ENCODE peak calls at places on chromosome X, in four cellular contexts. H, C, E and J are unnamed samples.

GRCh38 chrX:110600745-110601310 is 194.8 kb downstream of the CHRDL1 start:
- DNase-seq in H (no peak), C (no peak), E (no peak), J (no peak)

GRCh38 chrX:10028283-10029104 is 61.3 kb downstream of the CLDN34 start:
- DNase-seq in H (no peak), C (no peak), E (no peak), J (no peak)

GRCh38 chrX:39073131-39073530 is 271.9 kb downstream of the MID1IP1 start:
- DNase-seq in H (no peak), C (no peak), E (no peak), J (no peak)

GRCh38 chrX:132692066-132692465 is 203.2 kb upstream of the MBNL3 start:
- DNase-seq in H (no peak), C (no peak), E (no peak), J (no peak)

GRCh38 chrX:119381349-119381944 is 17.7 kb upstream of the SLC25A43 start:
- DNase-seq in H (no peak), C (no peak), E (no peak), J (no peak)

GRCh38 chrX:39859991-39860861 is 237.5 kb downstream of the BCOR start:
- DNase-seq in H (peak), C (peak), E (peak), J (peak)

GRCh38 chrX:16772460-16772859 is 13.8 kb upstream of the TXLNG start:
- DNase-seq in H (no peak), C (no peak), E (no peak), J (no peak)

GRCh38 chrX:154327026-154327820 is 31.6 kb downstream of the TKTL1 start:
- DNase-seq in H (no peak), C (no peak), E (no peak), J (no peak)

GRCh38 chrX:13764765-13765164 is 30.2 kb downstream of the OFD1 start:
- DNase-seq in H (no peak), C (no peak), E (no peak), J (no peak)

GRCh38 chrX:47264507-47265173 is 31.8 kb downstream of the USP11 start:
- DNase-seq in H (peak), C (no peak), E (peak), J (peak)

GRCh38 chrX:123803331-123803983 is 56.4 kb upstream of the XIAP start:
- DNase-seq in H (peak), C (no peak), E (peak), J (peak)

GRCh38 chrX:134908235-134908834 is 82.5 kb upstream of the SMIM10 start:
- DNase-seq in H (peak), C (no peak), E (peak), J (peak)

GRCh38 chrX:100413231-100413630 is 3.2 kb upstream of the PCDH19 start:
- DNase-seq in H (peak), C (peak), E (peak), J (peak)

GRCh38 chrX:39856472-39857121 is 241.2 kb downstream of the BCOR start:
- DNase-seq in H (no peak), C (no peak), E (no peak), J (peak)

GRCh38 chrX:21490341-21490740 is 116.1 kb downstream of the CNKSR2 start:
- DNase-seq in H (no peak), C (no peak), E (no peak), J (no peak)

GRCh38 chrX:13151806-13152510 is 107.5 kb upstream of the FAM9C start:
- DNase-seq in H (peak), C (no peak), E (no peak), J (peak)

GRCh38 chrX:53022381-53022780 is 26.2 kb upstream of the GPR173 start:
- DNase-seq in H (no peak), C (no peak), E (no peak), J (no peak)

GRCh38 chrX:111386884-111387283 is 25.1 kb downstream of the DCX start:
- DNase-seq in H (no peak), C (no peak), E (no peak), J (no peak)

GRCh38 chrX:13747836-13748235 is 13.3 kb downstream of the OFD1 start:
- DNase-seq in H (peak), C (no peak), E (peak), J (peak)

GRCh38 chrX:108165349-108166111 is 74.0 kb downstream of the ATG4A start:
- DNase-seq in H (peak), C (no peak), E (peak), J (peak)

GRCh38 chrX:94524867-94525266 is 850.9 kb downstream of the FAM133A start:
- DNase-seq in H (no peak), C (no peak), E (peak), J (no peak)

GRCh38 chrX:129737921-129738320 is 858 bp upstream of the XPNPEP2 start:
- DNase-seq in H (peak), C (no peak), E (no peak), J (no peak)

GRCh38 chrX:39946822-39947221 is 150.9 kb downstream of the BCOR start:
- DNase-seq in H (peak), C (no peak), E (no peak), J (peak)

GRCh38 chrX:115226929-115227328 is 7.0 kb downstream of the LRCH2 start:
- DNase-seq in H (peak), C (no peak), E (no peak), J (peak)

GRCh38 chrX:101219840-101220191 is 230 bp downstream of the DRP2 start:
- DNase-seq in H (peak), C (no peak), E (no peak), J (no peak)

GRCh38 chrX:154121961-154122360 is 22.1 kb upstream of the OPN1LW start:
- DNase-seq in H (no peak), C (no peak), E (no peak), J (no peak)

GRCh38 chrX:29813174-29813573 is 402.2 kb upstream of the MAGEB2 start:
- DNase-seq in H (no peak), C (no peak), E (no peak), J (no peak)

GRCh38 chrX:57155171-57155570 is 18.0 kb upstream of the SPIN2A start:
- DNase-seq in H (no peak), C (no peak), E (no peak), J (no peak)

GRCh38 chrX:149877636-149878035 is 3.3 kb upstream of the MAGEA8 start:
- DNase-seq in H (no peak), C (no peak), E (no peak), J (no peak)

GRCh38 chrX:153582896-153583295 is 16.0 kb downstream of the CCNQ start:
- DNase-seq in H (peak), C (peak), E (peak), J (peak)

GRCh38 chrX:155871934-155872333 is 9.2 kb upstream of the VAMP7 start:
- DNase-seq in H (no peak), C (no peak), E (no peak), J (no peak)

GRCh38 chrX:19204623-19205022 is 82.4 kb upstream of the ADGRG2 start:
- DNase-seq in H (no peak), C (no peak), E (no peak), J (no peak)

GRCh38 chrX:149837639-149838038 is 43.3 kb upstream of the MAGEA8 start:
- DNase-seq in H (no peak), C (peak), E (no peak), J (no peak)

GRCh38 chrX:150164971-150165605 is 198.0 kb upstream of the MAMLD1 start:
- DNase-seq in H (no peak), C (no peak), E (no peak), J (no peak)

GRCh38 chrX:86137071-86137470 is 11.2 kb upstream of the DACH2 start:
- DNase-seq in H (peak), C (no peak), E (no peak), J (no peak)

GRCh38 chrX:41441934-41442823 is 5.0 kb upstream of the NYX start:
- DNase-seq in H (peak), C (peak), E (peak), J (peak)

GRCh38 chrX:13064599-13065143 is 20.3 kb upstream of the FAM9C start:
- DNase-seq in H (peak), C (no peak), E (no peak), J (no peak)

GRCh38 chrX:85115252-85115651 is 111.6 kb downstream of the APOOL start:
- DNase-seq in H (no peak), C (no peak), E (no peak), J (no peak)

GRCh38 chrX:39755152-39756032 is 342.4 kb downstream of the BCOR start:
- DNase-seq in H (peak), C (no peak), E (peak), J (peak)

DNA sequence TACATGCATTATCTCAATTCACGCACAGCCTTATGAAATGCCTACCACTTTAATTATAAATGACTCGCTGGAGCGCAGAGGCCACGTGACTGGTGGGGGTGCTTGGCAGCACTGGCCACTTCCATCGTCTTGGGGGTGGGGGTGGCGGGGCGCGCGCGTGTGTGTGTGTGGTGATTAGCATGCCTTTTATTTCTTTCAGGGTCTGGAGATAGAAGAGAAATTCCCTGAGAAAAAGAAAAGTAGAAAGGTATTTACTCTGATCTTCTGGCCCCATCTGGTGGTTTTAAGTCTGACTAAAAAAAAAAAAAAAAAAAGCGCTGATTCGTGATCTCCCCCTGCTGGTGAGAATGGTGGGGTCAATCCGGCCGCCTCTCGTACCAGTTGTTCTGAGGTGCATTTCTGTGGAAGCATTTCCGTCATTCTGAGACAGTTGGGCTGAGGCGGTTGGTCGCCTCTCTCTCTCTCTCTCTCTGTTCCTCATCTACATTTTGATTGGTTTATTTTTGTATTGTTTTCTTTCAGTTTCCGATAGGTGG is at the start of gene CCNB3:
- DNase-seq in H (peak), C (peak), E (peak), J (peak)
- H2AFZ ChIP-seq in H (peak), C (peak), E (peak), J (peak)

DNA sequence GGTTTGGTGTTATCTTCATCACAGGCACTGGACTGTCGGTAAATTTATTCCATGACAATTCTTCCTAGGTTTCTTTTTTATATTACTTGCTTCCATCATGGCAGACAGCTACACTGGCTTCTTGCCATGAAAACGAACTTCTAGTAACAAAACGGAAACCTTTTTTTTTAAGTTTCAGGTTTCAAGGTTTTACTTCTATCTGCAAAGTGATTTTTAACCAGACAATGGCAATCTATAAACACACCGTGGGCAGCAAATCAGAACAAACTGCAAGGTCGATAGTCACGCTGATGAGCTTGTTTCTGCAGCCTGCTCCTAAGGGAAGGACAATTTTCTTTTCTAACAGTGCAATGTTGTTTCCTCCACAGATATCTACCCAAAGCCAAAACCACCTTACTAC is 29.9 kb downstream of the XG start:
- DNase-seq in H (peak), C (peak), E (no peak), J (no peak)
- TF ChIP-seq FOS in H (no peak), C (no peak), E (no peak), J (no peak)

GRCh38 chrX:71365876-71366673 is at the start of gene TAF1:
- DNase-seq in H (peak), C (peak), E (peak), J (peak)
- H2AFZ ChIP-seq in H (peak), C (peak), E (peak), J (no peak)

DNA sequence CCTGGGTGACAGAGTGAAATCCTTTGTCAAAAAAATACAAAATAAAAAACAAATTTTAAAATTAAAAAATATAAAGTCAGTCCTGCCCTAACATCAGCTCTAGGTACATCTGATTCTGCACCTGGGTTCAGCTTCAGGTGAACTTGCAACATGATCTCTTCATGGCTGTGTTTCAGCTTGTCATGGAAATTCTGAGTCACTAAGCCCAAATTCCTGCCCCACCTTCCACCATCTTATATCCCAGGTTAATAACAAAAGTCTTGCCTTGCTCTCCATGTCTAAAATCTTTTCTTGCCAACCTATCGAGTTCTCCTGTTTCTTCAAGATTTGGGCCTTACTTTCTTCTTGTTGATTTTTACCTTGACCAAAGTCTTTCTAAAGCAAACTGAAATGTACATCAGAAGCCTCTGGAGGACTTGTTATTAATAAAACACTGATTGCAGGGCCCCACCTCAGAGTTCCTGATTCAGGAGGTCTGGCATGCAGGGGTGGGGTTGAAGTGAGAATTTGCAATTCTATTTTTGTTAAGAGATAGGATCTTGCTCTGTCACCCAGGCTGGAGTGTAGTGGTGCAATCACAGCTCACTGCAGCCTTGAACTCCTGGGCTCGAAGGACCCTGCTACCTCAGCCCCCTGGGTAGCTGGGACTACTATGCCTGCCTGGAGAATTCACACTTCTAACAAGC is 125.8 kb upstream of the VCX3A start:
- DNase-seq in H (no peak), C (no peak), E (no peak), J (no peak)
- TF ChIP-seq FOS in H (no peak), C (no peak), E (no peak), J (no peak)